ENCODE peak calls at places on chromosome 10, in ten cellular contexts. Q is NCI-H1105; S is CD14-positive monocyte; X is effector memory CD8-positive, alpha-beta T cell; I is esophagus squamous epithelium; D is sigmoid colon; J is anterior cingulate cortex; G is germinal center; K is fibroblast of lung; E is foreskin fibroblast. O is an unnamed sample.

GRCh38 chr10:132371641-132372081 is 25.3 kb upstream of the PWWP2B start:
- DNase-seq in K (no peak), Q (no peak), S (peak), I (no peak), E (no peak), X (no peak), J (no peak), G (no peak), D (no peak), O (peak)

GRCh38 chr10:14838582-14839304 is 637 bp downstream of the HSPA14 start:
- DNase-seq in X (peak), I (no peak), G (peak), K (peak), S (peak), D (peak), J (peak), E (peak), Q (no peak), O (peak)

GRCh38 chr10:99709480-99710229 is 22.3 kb downstream of the COX15 start:
- DNase-seq in K (peak), X (no peak), I (no peak), Q (no peak), D (no peak), E (peak), S (no peak), J (no peak), G (no peak), O (no peak)

GRCh38 chr10:60521974-60522405 is 132.3 kb upstream of the ANK3 start:
- DNase-seq in S (no peak), I (no peak), X (no peak), K (peak), Q (peak), D (no peak), G (no peak), J (no peak), E (peak), O (no peak)

GRCh38 chr10:31761156-31761555 is 167.5 kb downstream of the ARHGAP12 start:
- DNase-seq in I (no peak), X (no peak), G (no peak), K (no peak), D (no peak), Q (no peak), J (no peak), E (peak), S (no peak), O (no peak)

GRCh38 chr10:16520900-16521299 is 779 bp downstream of the C1QL3 start:
- DNase-seq in K (peak), I (no peak), X (no peak), J (no peak), D (no peak), S (no peak), Q (no peak), E (peak), G (peak), O (no peak)

GRCh38 chr10:95480901-95481491 is 80.2 kb downstream of the SORBS1 start:
- DNase-seq in E (no peak), I (no peak), Q (no peak), J (no peak), S (no peak), G (no peak), D (no peak), K (peak), X (no peak), O (no peak)

GRCh38 chr10:61302124-61302523 is 151.1 kb downstream of the TMEM26 start:
- DNase-seq in K (peak), D (no peak), E (peak), X (no peak), Q (no peak), G (no peak), J (no peak), S (no peak), I (no peak), O (no peak)

GRCh38 chr10:17454181-17454800 is at the start of gene ST8SIA6:
- DNase-seq in X (peak), E (peak), S (peak), G (peak), J (no peak), D (no peak), K (peak), Q (no peak), I (no peak), O (no peak)

GRCh38 chr10:75773139-75773801 is 341.8 kb downstream of the LRMDA start:
- DNase-seq in E (peak), D (no peak), X (no peak), G (no peak), K (peak), S (no peak), Q (no peak), J (no peak), I (no peak), O (no peak)

GRCh38 chr10:48760983-48761382 is 76.3 kb downstream of the WDFY4 start:
- DNase-seq in I (no peak), D (no peak), J (no peak), G (no peak), E (no peak), K (no peak), X (no peak), S (no peak), Q (no peak), O (no peak)

GRCh38 chr10:68604441-68604840 is 44.3 kb downstream of the TET1 start:
- DNase-seq in D (no peak), I (no peak), G (no peak), J (no peak), E (peak), Q (no peak), X (no peak), K (peak), S (no peak), O (no peak)

GRCh38 chr10:124073642-124074377 is 19.6 kb downstream of the CHST15 start:
- DNase-seq in J (no peak), E (no peak), I (no peak), Q (no peak), D (no peak), K (no peak), G (no peak), S (no peak), X (no peak), O (peak)

GRCh38 chr10:28503114-28503513 is 29.8 kb upstream of the WAC start:
- DNase-seq in Q (peak), D (no peak), X (no peak), G (no peak), E (peak), I (no peak), S (no peak), K (peak), J (no peak), O (no peak)

GRCh38 chr10:44300666-44301649 is 83.9 kb downstream of the CXCL12 start:
- DNase-seq in D (no peak), S (no peak), G (no peak), Q (peak), J (no peak), E (peak), K (peak), X (no peak), I (no peak), O (no peak)

GRCh38 chr10:19014034-19014433 is 34.6 kb upstream of the MALRD1 start:
- DNase-seq in I (no peak), K (peak), E (peak), Q (no peak), D (no peak), G (no peak), S (no peak), J (no peak), X (no peak), O (no peak)

GRCh38 chr10:129774082-129774735 is 189.9 kb downstream of the EBF3 start:
- DNase-seq in G (no peak), K (no peak), J (no peak), I (no peak), E (no peak), D (peak), Q (no peak), X (no peak), S (no peak), O (no peak)

GRCh38 chr10:73019100-73019499 is 64.5 kb upstream of the PLA2G12B start:
- DNase-seq in E (no peak), X (no peak), G (no peak), J (no peak), D (no peak), K (no peak), S (no peak), I (no peak), Q (no peak), O (no peak)

GRCh38 chr10:68080853-68081431 is 5.9 kb upstream of the HERC4 start:
- DNase-seq in G (no peak), Q (no peak), X (no peak), J (no peak), I (no peak), E (no peak), S (no peak), D (no peak), K (no peak), O (no peak)

GRCh38 chr10:50567384-50567783 is 56.4 kb downstream of the SGMS1 start:
- DNase-seq in X (no peak), S (no peak), E (no peak), G (no peak), I (no peak), K (no peak), D (no peak), Q (peak), J (no peak), O (no peak)

GRCh38 chr10:88186335-88186734 is 322.9 kb downstream of the PTEN start:
- DNase-seq in X (no peak), K (peak), I (no peak), S (no peak), G (no peak), E (peak), J (no peak), D (no peak), Q (no peak), O (no peak)

GRCh38 chr10:116254422-116255152 is 18.4 kb downstream of the GFRA1 start:
- DNase-seq in G (no peak), Q (no peak), S (no peak), E (no peak), D (no peak), X (no peak), K (peak), I (no peak), J (no peak), O (no peak)

GRCh38 chr10:61342817-61343572 is 110.2 kb downstream of the TMEM26 start:
- DNase-seq in K (no peak), E (no peak), D (no peak), X (no peak), J (no peak), I (no peak), Q (no peak), G (no peak), S (no peak), O (no peak)

O was measured in OCI-LY7.